ENCODE peak calls at places on chromosomes 2 and 18, in seven cellular contexts. H is ELR, P is kidney epithelial cell, X is GM23338, V is H54, F is nucleus accumbens, L is cardiac septum. Q is an unnamed sample.

GRCh38 chr2:10913501-10914271 is 2.0 kb downstream of the KCNF1 start:
- DNase-seq in V (no peak), L (peak), P (no peak), H (no peak), X (no peak), F (no peak), Q (no peak)

GRCh38 chr18:48663931-48664847 is 125.4 kb downstream of the CTIF start:
- DNase-seq in V (peak), H (peak), L (peak), X (peak), P (no peak), F (peak), Q (peak)

GRCh38 chr2:204967199-204967995 is 422.1 kb downstream of the PARD3B start:
- DNase-seq in H (no peak), X (no peak), F (no peak), L (no peak), P (no peak), V (no peak), Q (no peak)

GRCh38 chr18:80103231-80103630 is 5.8 kb upstream of the ADNP2 start:
- DNase-seq in P (no peak), V (no peak), H (peak), L (no peak), X (no peak), F (no peak), Q (no peak)

GRCh38 chr18:6057604-6058003 is 162.3 kb upstream of the TMEM200C start:
- DNase-seq in L (no peak), V (no peak), F (no peak), H (peak), P (no peak), X (no peak), Q (peak)

GRCh38 chr2:184261818-184262217 is 336.5 kb upstream of the ZNF804A start:
- DNase-seq in X (no peak), F (no peak), L (no peak), P (no peak), V (no peak), H (no peak), Q (no peak)

GRCh38 chr18:58842978-58843661 is 21.6 kb upstream of the ZNF532 start:
- DNase-seq in H (no peak), X (no peak), V (no peak), P (no peak), F (no peak), L (no peak), Q (no peak)

GRCh38 chr2:161122772-161123530 is 37.3 kb upstream of the TANK start:
- DNase-seq in V (peak), H (peak), P (peak), L (no peak), F (no peak), X (peak), Q (peak)

GRCh38 chr2:239889641-239890055 is 135.5 kb downstream of the NDUFA10 start:
- DNase-seq in F (no peak), V (no peak), H (no peak), P (no peak), X (no peak), L (no peak), Q (no peak)

GRCh38 chr18:8469793-8470192 is 139.4 kb upstream of the RAB12 start:
- DNase-seq in V (no peak), F (no peak), X (no peak), H (peak), L (no peak), P (no peak), Q (no peak)

GRCh38 chr2:106863387-106863786 is 22.6 kb downstream of the ST6GAL2 start:
- DNase-seq in H (no peak), F (no peak), V (no peak), L (no peak), P (no peak), X (peak), Q (no peak)

GRCh38 chr2:238945433-238946150 is 97.7 kb downstream of the TWIST2 start:
- DNase-seq in P (no peak), H (peak), F (no peak), V (peak), X (peak), L (peak), Q (peak)

GRCh38 chr2:8514274-8514662 is 167.6 kb upstream of the ID2 start:
- DNase-seq in L (no peak), H (no peak), F (no peak), V (no peak), X (no peak), P (no peak), Q (no peak)

GRCh38 chr2:861655-862355 is 88.8 kb upstream of the SNTG2 start:
- DNase-seq in X (no peak), V (no peak), F (no peak), L (no peak), H (no peak), P (no peak), Q (no peak)

GRCh38 chr2:158756331-158756730 is 38.8 kb upstream of the DAPL1 start:
- DNase-seq in F (no peak), X (no peak), V (no peak), H (no peak), L (no peak), P (no peak), Q (no peak)

GRCh38 chr18:34494359-34494696 is 215.8 kb upstream of the DTNA start:
- DNase-seq in H (no peak), X (peak), P (no peak), L (peak), F (no peak), V (no peak), Q (no peak)

GRCh38 chr2:108236676-108237335 is 3.0 kb upstream of the SULT1C3 start:
- DNase-seq in H (no peak), V (no peak), X (peak), L (no peak), F (no peak), P (no peak), Q (no peak)

GRCh38 chr2:122652670-122653069 is 897.2 kb downstream of the TSN start:
- DNase-seq in V (no peak), H (no peak), F (no peak), X (no peak), P (no peak), L (no peak), Q (no peak)

GRCh38 chr2:239052720-239053665 is 205.1 kb downstream of the TWIST2 start:
- DNase-seq in L (no peak), F (no peak), H (no peak), X (no peak), P (no peak), V (no peak), Q (no peak)

GRCh38 chr18:62030091-62030985 is 137.5 kb upstream of the RNF152 start:
- DNase-seq in X (no peak), V (no peak), P (no peak), L (no peak), H (peak), F (no peak), Q (no peak)

GRCh38 chr2:18244840-18245239 is 315.6 kb downstream of the RDH14 start:
- DNase-seq in V (no peak), H (no peak), X (peak), P (no peak), F (no peak), L (no peak), Q (no peak)

GRCh38 chr2:170022692-170023091 is 155.3 kb upstream of the MYO3B start:
- DNase-seq in H (peak), F (no peak), P (peak), L (no peak), X (no peak), V (no peak), Q (peak)

GRCh38 chr2:217729426-217730058 is 273.3 kb downstream of the TNS1 start:
- DNase-seq in F (no peak), P (no peak), V (no peak), H (no peak), X (no peak), L (peak), Q (no peak)

GRCh38 chr18:3015203-3015590 is 2.3 kb upstream of the LPIN2 start:
- DNase-seq in X (no peak), H (peak), V (peak), P (peak), F (no peak), L (no peak), Q (peak)

GRCh38 chr2:121346886-121347285 is 61.9 kb upstream of the TFCP2L1 start:
- DNase-seq in X (peak), L (no peak), F (no peak), P (no peak), V (no peak), H (no peak), Q (no peak)

GRCh38 chr2:142241016-142241415 is 110.2 kb upstream of the LRP1B start:
- DNase-seq in F (no peak), V (no peak), L (no peak), P (no peak), X (no peak), H (no peak), Q (no peak)

GRCh38 chr18:34224423-34225217 is at the start of gene NOL4:
- DNase-seq in X (peak), F (peak), V (no peak), P (peak), H (no peak), L (no peak), Q (peak)

GRCh38 chr2:110116033-110116710 is 550 bp upstream of the MALL start:
- DNase-seq in X (peak), F (no peak), H (peak), L (peak), V (peak), P (no peak), Q (peak)

GRCh38 chr18:6920099-6920955 is 190.8 kb downstream of the ARHGAP28 start:
- DNase-seq in F (no peak), L (no peak), P (peak), V (peak), H (peak), X (peak), Q (peak)

Q was measured in Daoy.